ENCODE peak calls at places on chromosome 2, in seven cellular contexts. A is tibial artery; B is activated T-helper 1 cell treated with anti-CD3 and anti-CD28 coated beads, Interleukin-12 subunit alpha, Interleukin-12 subunit beta, Interleukin-2, Interleukin-4 antibody, amounts not matched to agents 30 ng/mL and 10 ng/mL and 1 ng/mL, durations not matched to agents 14 hours and 24 hours and 36 hours; M is EH; F is fibroblast of mammary gland; D is AG08396; X is HFFc6. I is an unnamed sample.

GRCh38 chr2:5367321-5367720 is 324.9 kb upstream of the SOX11 start:
- DNase-seq in M (no peak), F (no peak), A (no peak), X (no peak), B (no peak), D (no peak), I (no peak)

GRCh38 chr2:31675485-31675901 is 94.8 kb upstream of the SRD5A2 start:
- DNase-seq in B (no peak), A (no peak), M (peak; percentile 5), F (no peak), X (no peak), D (no peak), I (no peak)

GRCh38 chr2:40405440-40405839 is 46.5 kb downstream of the SLC8A1 start:
- DNase-seq in B (no peak), X (peak; percentile 43), A (no peak), F (peak; percentile 41), M (peak; percentile 84), D (no peak), I (no peak)

GRCh38 chr2:219247678-219248642 is 2.7 kb downstream of the STK16 start:
- DNase-seq in D (no peak), B (peak; percentile 55), M (no peak), A (no peak), F (no peak), X (no peak), I (peak; percentile 79)

GRCh38 chr2:30372836-30373235 is 74.2 kb upstream of the LCLAT1 start:
- DNase-seq in X (no peak), A (no peak), F (no peak), D (no peak), B (no peak), M (peak; percentile 74), I (no peak)

GRCh38 chr2:101112772-101113157 is 38.4 kb downstream of the TBC1D8 start:
- DNase-seq in F (no peak), M (no peak), D (no peak), A (no peak), X (no peak), B (no peak), I (no peak)

GRCh38 chr2:24588294-24588693 is 97.2 kb downstream of the NCOA1 start:
- DNase-seq in X (no peak), M (no peak), F (no peak), B (no peak), A (no peak), D (no peak), I (no peak)

GRCh38 chr2:120951701-120952100 is 216.0 kb downstream of the GLI2 start:
- DNase-seq in F (no peak), B (no peak), D (no peak), X (no peak), M (no peak), A (no peak), I (no peak)

GRCh38 chr2:206343816-206344215 is 69.4 kb downstream of the ZDBF2 start:
- DNase-seq in B (no peak), F (no peak), X (no peak), M (no peak), A (no peak), D (no peak), I (no peak)

GRCh38 chr2:47809903-47810302 is 27.0 kb downstream of the MSH6 start:
- DNase-seq in D (no peak), A (no peak), X (no peak), B (no peak), M (no peak), F (no peak), I (no peak)

GRCh38 chr2:128321421-128321775 is 2.7 kb upstream of the HS6ST1 start:
- DNase-seq in D (no peak), A (no peak), F (no peak), M (no peak), B (no peak), X (no peak), I (no peak)

GRCh38 chr2:241762933-241763369 is 13.7 kb upstream of the GAL3ST2 start:
- DNase-seq in M (no peak), D (no peak), X (no peak), A (no peak), B (peak; percentile 14), F (no peak), I (peak; percentile 35)

GRCh38 chr2:234241656-234242445 is 191.3 kb downstream of the SPP2 start:
- DNase-seq in A (no peak), B (no peak), D (peak; percentile 54), X (peak; percentile 78), M (peak; percentile 85), F (peak; percentile 89), I (no peak)

GRCh38 chr2:98020516-98020915 is 24.8 kb upstream of the TMEM131 start:
- DNase-seq in B (no peak), M (no peak), A (no peak), F (no peak), X (no peak), D (no peak), I (no peak)

GRCh38 chr2:185734658-185735057 is 3.9 kb upstream of the FSIP2 start:
- DNase-seq in D (no peak), X (no peak), F (no peak), M (no peak), A (no peak), B (no peak), I (no peak)

GRCh38 chr2:51960846-51961335 is 929.0 kb upstream of the NRXN1 start:
- DNase-seq in D (no peak), A (no peak), B (no peak), M (no peak), X (no peak), F (no peak), I (no peak)

GRCh38 chr2:66577331-66578041 is 142.6 kb downstream of the MEIS1 start:
- DNase-seq in A (no peak), M (no peak), B (no peak), F (peak; percentile 29), X (no peak), D (peak; percentile 41), I (no peak)

GRCh38 chr2:161243873-161244272 is 64.4 kb upstream of the PSMD14 start:
- DNase-seq in X (no peak), A (no peak), M (no peak), D (no peak), B (no peak), F (no peak), I (no peak)

GRCh38 chr2:121689356-121689755 is 40.1 kb upstream of the CLASP1 start:
- DNase-seq in D (peak; percentile 75), M (peak; percentile 62), B (no peak), F (peak; percentile 73), X (peak; percentile 72), A (no peak), I (no peak)

GRCh38 chr2:227655454-227655853 is 11.2 kb upstream of the SCYGR5 start:
- DNase-seq in A (peak; percentile 38), D (peak; percentile 83), B (no peak), X (peak; percentile 87), M (peak; percentile 92), F (peak; percentile 97), I (no peak)

GRCh38 chr2:196262606-196263005 is 91.2 kb upstream of the STK17B start:
- DNase-seq in D (no peak), A (no peak), M (no peak), F (no peak), B (no peak), X (no peak), I (no peak)

GRCh38 chr2:11505652-11506610 is 27.9 kb upstream of the GREB1 start:
- DNase-seq in M (no peak), D (no peak), F (no peak), X (no peak), B (no peak), A (no peak), I (no peak)

GRCh38 chr2:224319756-224320155 is 82.2 kb downstream of the FAM124B start:
- DNase-seq in X (no peak), B (no peak), D (no peak), A (no peak), F (no peak), M (no peak), I (no peak)

GRCh38 chr2:105802587-105802986 is 57.9 kb downstream of the NCK2 start:
- DNase-seq in B (peak; percentile 70), A (no peak), M (no peak), F (no peak), X (no peak), D (no peak), I (peak; percentile 79)

GRCh38 chr2:102478686-102479470 is 5.9 kb downstream of the SLC9A4 start:
- DNase-seq in D (no peak), A (no peak), F (no peak), X (no peak), B (no peak), M (no peak), I (no peak)

GRCh38 chr2:229300814-229301213 is 29.7 kb upstream of the PID1 start:
- DNase-seq in B (no peak), A (no peak), D (no peak), F (peak; percentile 76), M (no peak), X (no peak), I (no peak)

GRCh38 chr2:134299334-134299733 is 45.5 kb downstream of the MGAT5 start:
- DNase-seq in M (no peak), F (no peak), D (no peak), A (no peak), B (no peak), X (no peak), I (no peak)